ENCODE peak calls at places on chromosome 13, in nine cellular contexts. One of them, this sample, is unnamed.

GRCh38 chr13:26914624-26915023 is 154.0 kb upstream of the GPR12 start:
- DNase-seq in kidney glomerular epithelial cell: no peak
- DNase-seq in stimulated activated CD4-positive, alpha-beta T cell treated with anti-CD3 and anti-CD28 coated beads, Interleukin-4, amount 100 ng/mL, for 48 hours: no peak
- DNase-seq in HuH-7: no peak
- DNase-seq in fibroblast of pulmonary artery: no peak
- DNase-seq in KBM-7: peak; percentile 81
- DNase-seq in GM19239: no peak
- DNase-seq in HTR-8/SVneo: no peak
- DNase-seq in NCI-H460: no peak
- DNase-seq in this sample: no peak

GRCh38 chr13:97302611-97303010 is 80.5 kb downstream of the MBNL2 start:
- DNase-seq in kidney glomerular epithelial cell: no peak
- DNase-seq in stimulated activated CD4-positive, alpha-beta T cell treated with anti-CD3 and anti-CD28 coated beads, Interleukin-4, amount 100 ng/mL, for 48 hours: no peak
- DNase-seq in HuH-7: no peak
- DNase-seq in fibroblast of pulmonary artery: no peak
- DNase-seq in KBM-7: no peak
- DNase-seq in GM19239: no peak
- DNase-seq in HTR-8/SVneo: no peak
- DNase-seq in NCI-H460: no peak
- DNase-seq in this sample: no peak

GRCh38 chr13:60334310-60334709 is 62.7 kb upstream of the TDRD3 start:
- DNase-seq in kidney glomerular epithelial cell: no peak
- DNase-seq in stimulated activated CD4-positive, alpha-beta T cell treated with anti-CD3 and anti-CD28 coated beads, Interleukin-4, amount 100 ng/mL, for 48 hours: no peak
- DNase-seq in HuH-7: no peak
- DNase-seq in fibroblast of pulmonary artery: no peak
- DNase-seq in KBM-7: no peak
- DNase-seq in GM19239: no peak
- DNase-seq in HTR-8/SVneo: no peak
- DNase-seq in NCI-H460: no peak
- DNase-seq in this sample: no peak

GRCh38 chr13:113142876-113143275 is 15.6 kb upstream of the PROZ start:
- DNase-seq in kidney glomerular epithelial cell: no peak
- DNase-seq in stimulated activated CD4-positive, alpha-beta T cell treated with anti-CD3 and anti-CD28 coated beads, Interleukin-4, amount 100 ng/mL, for 48 hours: no peak
- DNase-seq in HuH-7: no peak
- DNase-seq in fibroblast of pulmonary artery: no peak
- DNase-seq in KBM-7: no peak
- DNase-seq in GM19239: no peak
- DNase-seq in HTR-8/SVneo: no peak
- DNase-seq in NCI-H460: no peak
- DNase-seq in this sample: no peak

GRCh38 chr13:79678100-79678499 is 197.1 kb downstream of the NDFIP2 start:
- DNase-seq in kidney glomerular epithelial cell: peak; percentile 43
- DNase-seq in stimulated activated CD4-positive, alpha-beta T cell treated with anti-CD3 and anti-CD28 coated beads, Interleukin-4, amount 100 ng/mL, for 48 hours: no peak
- DNase-seq in HuH-7: no peak
- DNase-seq in fibroblast of pulmonary artery: peak; percentile 14
- DNase-seq in KBM-7: no peak
- DNase-seq in GM19239: no peak
- DNase-seq in HTR-8/SVneo: no peak
- DNase-seq in NCI-H460: no peak
- DNase-seq in this sample: no peak

GRCh38 chr13:19632915-19633339 is 532 bp upstream of the MPHOSPH8 start:
- DNase-seq in kidney glomerular epithelial cell: peak; percentile 78
- DNase-seq in stimulated activated CD4-positive, alpha-beta T cell treated with anti-CD3 and anti-CD28 coated beads, Interleukin-4, amount 100 ng/mL, for 48 hours: no peak
- DNase-seq in HuH-7: no peak
- DNase-seq in fibroblast of pulmonary artery: no peak
- DNase-seq in KBM-7: no peak
- DNase-seq in GM19239: no peak
- DNase-seq in HTR-8/SVneo: no peak
- DNase-seq in NCI-H460: no peak
- DNase-seq in this sample: no peak

GRCh38 chr13:84130739-84131138 is 248.5 kb upstream of the SLITRK1 start:
- DNase-seq in kidney glomerular epithelial cell: no peak
- DNase-seq in stimulated activated CD4-positive, alpha-beta T cell treated with anti-CD3 and anti-CD28 coated beads, Interleukin-4, amount 100 ng/mL, for 48 hours: no peak
- DNase-seq in HuH-7: no peak
- DNase-seq in fibroblast of pulmonary artery: no peak
- DNase-seq in KBM-7: no peak
- DNase-seq in GM19239: no peak
- DNase-seq in HTR-8/SVneo: no peak
- DNase-seq in NCI-H460: no peak
- DNase-seq in this sample: no peak

GRCh38 chr13:30222253-30222652 is 85.1 kb downstream of the KATNAL1 start:
- DNase-seq in kidney glomerular epithelial cell: no peak
- DNase-seq in stimulated activated CD4-positive, alpha-beta T cell treated with anti-CD3 and anti-CD28 coated beads, Interleukin-4, amount 100 ng/mL, for 48 hours: no peak
- DNase-seq in HuH-7: no peak
- DNase-seq in fibroblast of pulmonary artery: no peak
- DNase-seq in KBM-7: no peak
- DNase-seq in GM19239: no peak
- DNase-seq in HTR-8/SVneo: no peak
- DNase-seq in NCI-H460: no peak
- DNase-seq in this sample: no peak

GRCh38 chr13:90867336-90867683 is 480.2 kb upstream of the MIR17HG start:
- DNase-seq in kidney glomerular epithelial cell: peak; percentile 82
- DNase-seq in stimulated activated CD4-positive, alpha-beta T cell treated with anti-CD3 and anti-CD28 coated beads, Interleukin-4, amount 100 ng/mL, for 48 hours: peak; percentile 8
- DNase-seq in HuH-7: peak; percentile 1
- DNase-seq in fibroblast of pulmonary artery: peak; percentile 85
- DNase-seq in KBM-7: peak; percentile 85
- DNase-seq in GM19239: no peak
- DNase-seq in HTR-8/SVneo: peak; percentile 26
- DNase-seq in NCI-H460: peak; percentile 61
- DNase-seq in this sample: peak; percentile 62

GRCh38 chr13:65784088-65784816 is 1445.9 kb downstream of the PCDH9 start:
- DNase-seq in kidney glomerular epithelial cell: no peak
- DNase-seq in stimulated activated CD4-positive, alpha-beta T cell treated with anti-CD3 and anti-CD28 coated beads, Interleukin-4, amount 100 ng/mL, for 48 hours: no peak
- DNase-seq in HuH-7: no peak
- DNase-seq in fibroblast of pulmonary artery: no peak
- DNase-seq in KBM-7: no peak
- DNase-seq in GM19239: no peak
- DNase-seq in HTR-8/SVneo: no peak
- DNase-seq in NCI-H460: no peak
- DNase-seq in this sample: no peak

GRCh38 chr13:111609631-111610030 is 289.2 kb downstream of the TEX29 start:
- DNase-seq in kidney glomerular epithelial cell: no peak
- DNase-seq in stimulated activated CD4-positive, alpha-beta T cell treated with anti-CD3 and anti-CD28 coated beads, Interleukin-4, amount 100 ng/mL, for 48 hours: no peak
- DNase-seq in HuH-7: no peak
- DNase-seq in fibroblast of pulmonary artery: no peak
- DNase-seq in KBM-7: no peak
- DNase-seq in GM19239: no peak
- DNase-seq in HTR-8/SVneo: no peak
- DNase-seq in NCI-H460: no peak
- DNase-seq in this sample: no peak

GRCh38 chr13:91017031-91017668 is 330.3 kb upstream of the MIR17HG start:
- DNase-seq in kidney glomerular epithelial cell: peak; percentile 44
- DNase-seq in stimulated activated CD4-positive, alpha-beta T cell treated with anti-CD3 and anti-CD28 coated beads, Interleukin-4, amount 100 ng/mL, for 48 hours: peak; percentile 7
- DNase-seq in HuH-7: peak; percentile 10
- DNase-seq in fibroblast of pulmonary artery: peak; percentile 45
- DNase-seq in KBM-7: peak; percentile 68
- DNase-seq in GM19239: peak; percentile 20
- DNase-seq in HTR-8/SVneo: peak; percentile 28
- DNase-seq in NCI-H460: peak; percentile 53
- DNase-seq in this sample: no peak

GRCh38 chr13:59510377-59510776 is 653.4 kb downstream of the DIAPH3 start:
- DNase-seq in kidney glomerular epithelial cell: no peak
- DNase-seq in stimulated activated CD4-positive, alpha-beta T cell treated with anti-CD3 and anti-CD28 coated beads, Interleukin-4, amount 100 ng/mL, for 48 hours: no peak
- DNase-seq in HuH-7: no peak
- DNase-seq in fibroblast of pulmonary artery: no peak
- DNase-seq in KBM-7: no peak
- DNase-seq in GM19239: no peak
- DNase-seq in HTR-8/SVneo: no peak
- DNase-seq in NCI-H460: no peak
- DNase-seq in this sample: no peak

GRCh38 chr13:70829748-70830147 is 721.5 kb upstream of the KLHL1 start:
- DNase-seq in kidney glomerular epithelial cell: no peak
- DNase-seq in stimulated activated CD4-positive, alpha-beta T cell treated with anti-CD3 and anti-CD28 coated beads, Interleukin-4, amount 100 ng/mL, for 48 hours: no peak
- DNase-seq in HuH-7: no peak
- DNase-seq in fibroblast of pulmonary artery: no peak
- DNase-seq in KBM-7: peak; percentile 5
- DNase-seq in GM19239: no peak
- DNase-seq in HTR-8/SVneo: no peak
- DNase-seq in NCI-H460: no peak
- DNase-seq in this sample: no peak

GRCh38 chr13:44155422-44156293 is 218.0 kb upstream of the SERP2 start:
- DNase-seq in kidney glomerular epithelial cell: no peak
- DNase-seq in stimulated activated CD4-positive, alpha-beta T cell treated with anti-CD3 and anti-CD28 coated beads, Interleukin-4, amount 100 ng/mL, for 48 hours: no peak
- DNase-seq in HuH-7: no peak
- DNase-seq in fibroblast of pulmonary artery: peak; percentile 60
- DNase-seq in KBM-7: no peak
- DNase-seq in GM19239: no peak
- DNase-seq in HTR-8/SVneo: no peak
- DNase-seq in NCI-H460: no peak
- DNase-seq in this sample: no peak

GRCh38 chr13:23871616-23872220 is 17.5 kb downstream of the MIPEP start:
- DNase-seq in kidney glomerular epithelial cell: peak; percentile 24
- DNase-seq in stimulated activated CD4-positive, alpha-beta T cell treated with anti-CD3 and anti-CD28 coated beads, Interleukin-4, amount 100 ng/mL, for 48 hours: no peak
- DNase-seq in HuH-7: no peak
- DNase-seq in fibroblast of pulmonary artery: peak; percentile 61
- DNase-seq in KBM-7: peak; percentile 40
- DNase-seq in GM19239: no peak
- DNase-seq in HTR-8/SVneo: peak; percentile 51
- DNase-seq in NCI-H460: peak; percentile 43
- DNase-seq in this sample: peak; percentile 8

GRCh38 chr13:102317593-102317992 is 84.3 kb downstream of the FGF14 start:
- DNase-seq in kidney glomerular epithelial cell: no peak
- DNase-seq in stimulated activated CD4-positive, alpha-beta T cell treated with anti-CD3 and anti-CD28 coated beads, Interleukin-4, amount 100 ng/mL, for 48 hours: no peak
- DNase-seq in HuH-7: no peak
- DNase-seq in fibroblast of pulmonary artery: peak; percentile 38
- DNase-seq in KBM-7: no peak
- DNase-seq in GM19239: no peak
- DNase-seq in HTR-8/SVneo: no peak
- DNase-seq in NCI-H460: no peak
- DNase-seq in this sample: no peak

GRCh38 chr13:80306573-80306972 is 34.4 kb downstream of the SPRY2 start:
- DNase-seq in kidney glomerular epithelial cell: no peak
- DNase-seq in stimulated activated CD4-positive, alpha-beta T cell treated with anti-CD3 and anti-CD28 coated beads, Interleukin-4, amount 100 ng/mL, for 48 hours: no peak
- DNase-seq in HuH-7: no peak
- DNase-seq in fibroblast of pulmonary artery: no peak
- DNase-seq in KBM-7: no peak
- DNase-seq in GM19239: no peak
- DNase-seq in HTR-8/SVneo: no peak
- DNase-seq in NCI-H460: no peak
- DNase-seq in this sample: no peak

GRCh38 chr13:39894586-39894985 is 239.1 kb downstream of the COG6 start:
- DNase-seq in kidney glomerular epithelial cell: no peak
- DNase-seq in stimulated activated CD4-positive, alpha-beta T cell treated with anti-CD3 and anti-CD28 coated beads, Interleukin-4, amount 100 ng/mL, for 48 hours: no peak
- DNase-seq in HuH-7: no peak
- DNase-seq in fibroblast of pulmonary artery: no peak
- DNase-seq in KBM-7: no peak
- DNase-seq in GM19239: no peak
- DNase-seq in HTR-8/SVneo: no peak
- DNase-seq in NCI-H460: no peak
- DNase-seq in this sample: no peak

GRCh38 chr13:112903071-112903577 is 65.9 kb upstream of the MCF2L start:
- DNase-seq in kidney glomerular epithelial cell: no peak
- DNase-seq in stimulated activated CD4-positive, alpha-beta T cell treated with anti-CD3 and anti-CD28 coated beads, Interleukin-4, amount 100 ng/mL, for 48 hours: no peak
- DNase-seq in HuH-7: no peak
- DNase-seq in fibroblast of pulmonary artery: no peak
- DNase-seq in KBM-7: no peak
- DNase-seq in GM19239: no peak
- DNase-seq in HTR-8/SVneo: no peak
- DNase-seq in NCI-H460: no peak
- DNase-seq in this sample: no peak

GRCh38 chr13:99086149-99086868 is 108.4 kb upstream of the DOCK9 start:
- DNase-seq in kidney glomerular epithelial cell: peak; percentile 11
- DNase-seq in stimulated activated CD4-positive, alpha-beta T cell treated with anti-CD3 and anti-CD28 coated beads, Interleukin-4, amount 100 ng/mL, for 48 hours: peak; percentile 54
- DNase-seq in HuH-7: peak; percentile 28
- DNase-seq in fibroblast of pulmonary artery: peak; percentile 51
- DNase-seq in KBM-7: peak; percentile 28
- DNase-seq in GM19239: peak; percentile 76
- DNase-seq in HTR-8/SVneo: peak; percentile 33
- DNase-seq in NCI-H460: peak; percentile 20
- DNase-seq in this sample: peak; percentile 43